ENCODE peak calls at places on chromosomes 6 and 20, in seven cellular contexts. One of them, this sample, is unnamed.

GRCh38 chr6:42093582-42094329 is 43.4 kb downstream of the TAF8 start:
- DNase-seq in progenitor cell of endocrine pancreas: no peak
- DNase-seq in iPS DF 6.9: no peak
- DNase-seq in T47D: peak; percentile 61
- DNase-seq in cerebellar nuclear complex: no peak
- DNase-seq in esophagus squamous epithelium: no peak
- DNase-seq in T-helper 2 cell treated with Interferon-gamma antibody and Interleukin-4, amounts not matched to agents 5 μg/mL and 100 μg/mL, for 36 hours: no peak
- DNase-seq in this sample: peak; percentile 55

GRCh38 chr6:85451586-85452306 is 1.9 kb downstream of the NT5E start:
- DNase-seq in progenitor cell of endocrine pancreas: no peak
- DNase-seq in iPS DF 6.9: no peak
- DNase-seq in T47D: no peak
- DNase-seq in cerebellar nuclear complex: no peak
- DNase-seq in esophagus squamous epithelium: no peak
- DNase-seq in T-helper 2 cell treated with Interferon-gamma antibody and Interleukin-4, amounts not matched to agents 5 μg/mL and 100 μg/mL, for 36 hours: no peak
- DNase-seq in this sample: no peak

GRCh38 chr6:44339763-44340625 is 2.5 kb upstream of the SPATS1 start:
- DNase-seq in progenitor cell of endocrine pancreas: no peak
- DNase-seq in iPS DF 6.9: no peak
- DNase-seq in T47D: peak; percentile 6
- DNase-seq in cerebellar nuclear complex: no peak
- DNase-seq in esophagus squamous epithelium: no peak
- DNase-seq in T-helper 2 cell treated with Interferon-gamma antibody and Interleukin-4, amounts not matched to agents 5 μg/mL and 100 μg/mL, for 36 hours: peak; percentile 8
- DNase-seq in this sample: peak; percentile 10

GRCh38 chr20:38987777-38988176 is 25.6 kb downstream of the DHX35 start:
- DNase-seq in progenitor cell of endocrine pancreas: no peak
- DNase-seq in iPS DF 6.9: no peak
- DNase-seq in T47D: no peak
- DNase-seq in cerebellar nuclear complex: no peak
- DNase-seq in esophagus squamous epithelium: no peak
- DNase-seq in T-helper 2 cell treated with Interferon-gamma antibody and Interleukin-4, amounts not matched to agents 5 μg/mL and 100 μg/mL, for 36 hours: no peak
- DNase-seq in this sample: no peak

GRCh38 chr6:3263091-3263490 is 4.3 kb downstream of the PSMG4 start:
- DNase-seq in progenitor cell of endocrine pancreas: no peak
- DNase-seq in iPS DF 6.9: no peak
- DNase-seq in T47D: no peak
- DNase-seq in cerebellar nuclear complex: no peak
- DNase-seq in esophagus squamous epithelium: no peak
- DNase-seq in T-helper 2 cell treated with Interferon-gamma antibody and Interleukin-4, amounts not matched to agents 5 μg/mL and 100 μg/mL, for 36 hours: no peak
- DNase-seq in this sample: no peak

GRCh38 chr6:113763311-113763766 is 93.8 kb upstream of the MARCKS start:
- DNase-seq in progenitor cell of endocrine pancreas: no peak
- DNase-seq in iPS DF 6.9: no peak
- DNase-seq in T47D: no peak
- DNase-seq in cerebellar nuclear complex: no peak
- DNase-seq in esophagus squamous epithelium: no peak
- DNase-seq in T-helper 2 cell treated with Interferon-gamma antibody and Interleukin-4, amounts not matched to agents 5 μg/mL and 100 μg/mL, for 36 hours: no peak
- DNase-seq in this sample: no peak

GRCh38 chr6:116492331-116493067 is 18.9 kb upstream of the CALHM5 start:
- DNase-seq in progenitor cell of endocrine pancreas: no peak
- DNase-seq in iPS DF 6.9: no peak
- DNase-seq in T47D: no peak
- DNase-seq in cerebellar nuclear complex: no peak
- DNase-seq in esophagus squamous epithelium: no peak
- DNase-seq in T-helper 2 cell treated with Interferon-gamma antibody and Interleukin-4, amounts not matched to agents 5 μg/mL and 100 μg/mL, for 36 hours: no peak
- DNase-seq in this sample: no peak

GRCh38 chr6:42281570-42281969 is 63.9 kb upstream of the MRPS10 start:
- DNase-seq in progenitor cell of endocrine pancreas: no peak
- DNase-seq in iPS DF 6.9: no peak
- DNase-seq in T47D: no peak
- DNase-seq in cerebellar nuclear complex: no peak
- DNase-seq in esophagus squamous epithelium: no peak
- DNase-seq in T-helper 2 cell treated with Interferon-gamma antibody and Interleukin-4, amounts not matched to agents 5 μg/mL and 100 μg/mL, for 36 hours: no peak
- DNase-seq in this sample: no peak

GRCh38 chr6:28767691-28768090 is 156.1 kb downstream of the TRIM27 start:
- DNase-seq in progenitor cell of endocrine pancreas: no peak
- DNase-seq in iPS DF 6.9: no peak
- DNase-seq in T47D: no peak
- DNase-seq in cerebellar nuclear complex: no peak
- DNase-seq in esophagus squamous epithelium: no peak
- DNase-seq in T-helper 2 cell treated with Interferon-gamma antibody and Interleukin-4, amounts not matched to agents 5 μg/mL and 100 μg/mL, for 36 hours: no peak
- DNase-seq in this sample: no peak

GRCh38 chr6:12280901-12281300 is 9.3 kb upstream of the EDN1 start:
- DNase-seq in progenitor cell of endocrine pancreas: no peak
- DNase-seq in iPS DF 6.9: no peak
- DNase-seq in T47D: no peak
- DNase-seq in cerebellar nuclear complex: no peak
- DNase-seq in esophagus squamous epithelium: no peak
- DNase-seq in T-helper 2 cell treated with Interferon-gamma antibody and Interleukin-4, amounts not matched to agents 5 μg/mL and 100 μg/mL, for 36 hours: no peak
- DNase-seq in this sample: no peak

GRCh38 chr6:35008858-35009257 is 119.8 kb downstream of the ANKS1A start:
- DNase-seq in progenitor cell of endocrine pancreas: no peak
- DNase-seq in iPS DF 6.9: no peak
- DNase-seq in T47D: no peak
- DNase-seq in cerebellar nuclear complex: no peak
- DNase-seq in esophagus squamous epithelium: no peak
- DNase-seq in T-helper 2 cell treated with Interferon-gamma antibody and Interleukin-4, amounts not matched to agents 5 μg/mL and 100 μg/mL, for 36 hours: no peak
- DNase-seq in this sample: no peak

GRCh38 chr6:85585741-85586140 is 7.9 kb downstream of the SNX14 start:
- DNase-seq in progenitor cell of endocrine pancreas: no peak
- DNase-seq in iPS DF 6.9: no peak
- DNase-seq in T47D: no peak
- DNase-seq in cerebellar nuclear complex: no peak
- DNase-seq in esophagus squamous epithelium: no peak
- DNase-seq in T-helper 2 cell treated with Interferon-gamma antibody and Interleukin-4, amounts not matched to agents 5 μg/mL and 100 μg/mL, for 36 hours: no peak
- DNase-seq in this sample: no peak

GRCh38 chr6:114167583-114168576 is 174.9 kb downstream of the HS3ST5 start:
- DNase-seq in progenitor cell of endocrine pancreas: no peak
- DNase-seq in iPS DF 6.9: no peak
- DNase-seq in T47D: no peak
- DNase-seq in cerebellar nuclear complex: no peak
- DNase-seq in esophagus squamous epithelium: no peak
- DNase-seq in T-helper 2 cell treated with Interferon-gamma antibody and Interleukin-4, amounts not matched to agents 5 μg/mL and 100 μg/mL, for 36 hours: no peak
- DNase-seq in this sample: no peak

GRCh38 chr6:51004380-51004779 is 185.7 kb downstream of the TFAP2B start:
- DNase-seq in progenitor cell of endocrine pancreas: no peak
- DNase-seq in iPS DF 6.9: no peak
- DNase-seq in T47D: no peak
- DNase-seq in cerebellar nuclear complex: no peak
- DNase-seq in esophagus squamous epithelium: no peak
- DNase-seq in T-helper 2 cell treated with Interferon-gamma antibody and Interleukin-4, amounts not matched to agents 5 μg/mL and 100 μg/mL, for 36 hours: no peak
- DNase-seq in this sample: no peak

GRCh38 chr20:56453347-56453746 is 15.1 kb upstream of the RTF2 start:
- DNase-seq in progenitor cell of endocrine pancreas: no peak
- DNase-seq in iPS DF 6.9: no peak
- DNase-seq in T47D: no peak
- DNase-seq in cerebellar nuclear complex: no peak
- DNase-seq in esophagus squamous epithelium: no peak
- DNase-seq in T-helper 2 cell treated with Interferon-gamma antibody and Interleukin-4, amounts not matched to agents 5 μg/mL and 100 μg/mL, for 36 hours: no peak
- DNase-seq in this sample: no peak

GRCh38 chr6:6724319-6725119 is 136.0 kb downstream of the LY86 start:
- DNase-seq in progenitor cell of endocrine pancreas: peak; percentile 69
- DNase-seq in iPS DF 6.9: no peak
- DNase-seq in T47D: peak; percentile 82
- DNase-seq in cerebellar nuclear complex: no peak
- DNase-seq in esophagus squamous epithelium: no peak
- DNase-seq in T-helper 2 cell treated with Interferon-gamma antibody and Interleukin-4, amounts not matched to agents 5 μg/mL and 100 μg/mL, for 36 hours: peak; percentile 23
- DNase-seq in this sample: no peak

GRCh38 chr20:20568604-20569205 is 143.7 kb downstream of the RALGAPA2 start:
- DNase-seq in progenitor cell of endocrine pancreas: no peak
- DNase-seq in iPS DF 6.9: no peak
- DNase-seq in T47D: peak; percentile 72
- DNase-seq in cerebellar nuclear complex: no peak
- DNase-seq in esophagus squamous epithelium: no peak
- DNase-seq in T-helper 2 cell treated with Interferon-gamma antibody and Interleukin-4, amounts not matched to agents 5 μg/mL and 100 μg/mL, for 36 hours: no peak
- DNase-seq in this sample: peak; percentile 10

GRCh38 chr20:59972037-59972801 is 14.0 kb downstream of the CDH26 start:
- DNase-seq in progenitor cell of endocrine pancreas: no peak
- DNase-seq in iPS DF 6.9: no peak
- DNase-seq in T47D: no peak
- DNase-seq in cerebellar nuclear complex: no peak
- DNase-seq in esophagus squamous epithelium: no peak
- DNase-seq in T-helper 2 cell treated with Interferon-gamma antibody and Interleukin-4, amounts not matched to agents 5 μg/mL and 100 μg/mL, for 36 hours: no peak
- DNase-seq in this sample: peak; percentile 100

GRCh38 chr6:37110455-37111155 is 59.3 kb upstream of the PIM1 start:
- DNase-seq in progenitor cell of endocrine pancreas: no peak
- DNase-seq in iPS DF 6.9: no peak
- DNase-seq in T47D: no peak
- DNase-seq in cerebellar nuclear complex: no peak
- DNase-seq in esophagus squamous epithelium: no peak
- DNase-seq in T-helper 2 cell treated with Interferon-gamma antibody and Interleukin-4, amounts not matched to agents 5 μg/mL and 100 μg/mL, for 36 hours: peak; percentile 50
- DNase-seq in this sample: no peak

GRCh38 chr6:137309078-137309762 is 90.0 kb upstream of the IFNGR1 start:
- DNase-seq in progenitor cell of endocrine pancreas: no peak
- DNase-seq in iPS DF 6.9: no peak
- DNase-seq in T47D: peak; percentile 81
- DNase-seq in cerebellar nuclear complex: no peak
- DNase-seq in esophagus squamous epithelium: no peak
- DNase-seq in T-helper 2 cell treated with Interferon-gamma antibody and Interleukin-4, amounts not matched to agents 5 μg/mL and 100 μg/mL, for 36 hours: no peak
- DNase-seq in this sample: peak; percentile 90

GRCh38 chr6:3271756-3272155 is 13.0 kb downstream of the PSMG4 start:
- DNase-seq in progenitor cell of endocrine pancreas: no peak
- DNase-seq in iPS DF 6.9: no peak
- DNase-seq in T47D: no peak
- DNase-seq in cerebellar nuclear complex: no peak
- DNase-seq in esophagus squamous epithelium: no peak
- DNase-seq in T-helper 2 cell treated with Interferon-gamma antibody and Interleukin-4, amounts not matched to agents 5 μg/mL and 100 μg/mL, for 36 hours: no peak
- DNase-seq in this sample: no peak

GRCh38 chr20:37686762-37687477 is 6.9 kb upstream of the CTNNBL1 start:
- DNase-seq in progenitor cell of endocrine pancreas: no peak
- DNase-seq in iPS DF 6.9: no peak
- DNase-seq in T47D: no peak
- DNase-seq in cerebellar nuclear complex: no peak
- DNase-seq in esophagus squamous epithelium: no peak
- DNase-seq in T-helper 2 cell treated with Interferon-gamma antibody and Interleukin-4, amounts not matched to agents 5 μg/mL and 100 μg/mL, for 36 hours: no peak
- DNase-seq in this sample: peak; percentile 93

GRCh38 chr6:142537612-142538478 is 236.0 kb downstream of the ADGRG6 start:
- DNase-seq in progenitor cell of endocrine pancreas: no peak
- DNase-seq in iPS DF 6.9: peak; percentile 54
- DNase-seq in T47D: peak; percentile 46
- DNase-seq in cerebellar nuclear complex: no peak
- DNase-seq in esophagus squamous epithelium: no peak
- DNase-seq in T-helper 2 cell treated with Interferon-gamma antibody and Interleukin-4, amounts not matched to agents 5 μg/mL and 100 μg/mL, for 36 hours: no peak
- DNase-seq in this sample: peak; percentile 29

GRCh38 chr6:35385457-35386202 is 43.3 kb downstream of the PPARD start:
- DNase-seq in progenitor cell of endocrine pancreas: no peak
- DNase-seq in iPS DF 6.9: no peak
- DNase-seq in T47D: no peak
- DNase-seq in cerebellar nuclear complex: no peak
- DNase-seq in esophagus squamous epithelium: no peak
- DNase-seq in T-helper 2 cell treated with Interferon-gamma antibody and Interleukin-4, amounts not matched to agents 5 μg/mL and 100 μg/mL, for 36 hours: no peak
- DNase-seq in this sample: no peak

GRCh38 chr6:158081657-158081935 is 86.5 kb downstream of the SERAC1 start:
- DNase-seq in progenitor cell of endocrine pancreas: no peak
- DNase-seq in iPS DF 6.9: no peak
- DNase-seq in T47D: no peak
- DNase-seq in cerebellar nuclear complex: no peak
- DNase-seq in esophagus squamous epithelium: no peak
- DNase-seq in T-helper 2 cell treated with Interferon-gamma antibody and Interleukin-4, amounts not matched to agents 5 μg/mL and 100 μg/mL, for 36 hours: no peak
- DNase-seq in this sample: no peak

GRCh38 chr6:31568537-31568961 is 3.5 kb upstream of the LTA start:
- DNase-seq in progenitor cell of endocrine pancreas: no peak
- DNase-seq in iPS DF 6.9: no peak
- DNase-seq in T47D: no peak
- DNase-seq in cerebellar nuclear complex: no peak
- DNase-seq in esophagus squamous epithelium: no peak
- DNase-seq in T-helper 2 cell treated with Interferon-gamma antibody and Interleukin-4, amounts not matched to agents 5 μg/mL and 100 μg/mL, for 36 hours: peak; percentile 88
- DNase-seq in this sample: no peak

GRCh38 chr20:52103911-52104545 is 87.6 kb downstream of the ZFP64 start:
- DNase-seq in progenitor cell of endocrine pancreas: no peak
- DNase-seq in iPS DF 6.9: no peak
- DNase-seq in T47D: no peak
- DNase-seq in cerebellar nuclear complex: no peak
- DNase-seq in esophagus squamous epithelium: no peak
- DNase-seq in T-helper 2 cell treated with Interferon-gamma antibody and Interleukin-4, amounts not matched to agents 5 μg/mL and 100 μg/mL, for 36 hours: no peak
- DNase-seq in this sample: peak; percentile 37

GRCh38 chr20:57205625-57206219 is 60.7 kb downstream of the BMP7 start:
- DNase-seq in progenitor cell of endocrine pancreas: no peak
- DNase-seq in iPS DF 6.9: no peak
- DNase-seq in T47D: no peak
- DNase-seq in cerebellar nuclear complex: no peak
- DNase-seq in esophagus squamous epithelium: no peak
- DNase-seq in T-helper 2 cell treated with Interferon-gamma antibody and Interleukin-4, amounts not matched to agents 5 μg/mL and 100 μg/mL, for 36 hours: no peak
- DNase-seq in this sample: peak; percentile 92

This sample was measured in PC-9.